ENCODE peak calls at places on chromosome 10, in eight cellular contexts. V is brain microvascular endothelial cell, J is neural progenitor cell, I is astrocyte, R is pancreas, O is astrocyte of the spinal cord, L is psoas muscle, H is lower leg skin. Z is an unnamed sample.

GRCh38 chr10:58435297-58435696 is 50.1 kb downstream of the TFAM start:
- DNase-seq in O (peak), H (peak), I (peak), L (peak), V (peak), R (no peak), J (no peak), Z (peak)

GRCh38 chr10:70758757-70759514 is 26.2 kb downstream of the TBATA start:
- DNase-seq in J (peak), I (peak), L (peak), H (peak), R (peak), O (peak), V (peak), Z (no peak)

GRCh38 chr10:31153692-31154091 is 122.0 kb upstream of the ZNF438 start:
- DNase-seq in R (no peak), H (no peak), J (no peak), L (no peak), V (no peak), I (no peak), O (no peak), Z (no peak)

GRCh38 chr10:36669615-36670325 is 455.6 kb upstream of the ANKRD30A start:
- DNase-seq in O (no peak), V (no peak), H (no peak), R (no peak), L (no peak), J (peak), I (no peak), Z (no peak)

GRCh38 chr10:69835875-69836727 is 34.4 kb downstream of the COL13A1 start:
- DNase-seq in J (no peak), I (no peak), L (no peak), H (no peak), O (no peak), V (no peak), R (no peak), Z (no peak)

GRCh38 chr10:60388709-60389241 is 900 bp downstream of the ANK3 start:
- DNase-seq in J (peak), V (no peak), R (no peak), I (no peak), H (no peak), L (no peak), O (no peak), Z (no peak)

GRCh38 chr10:18368681-18369080 is 228.5 kb downstream of the CACNB2 start:
- DNase-seq in L (no peak), I (peak), H (no peak), V (no peak), R (no peak), J (no peak), O (peak), Z (no peak)

GRCh38 chr10:76403876-76404275 is 972.5 kb downstream of the LRMDA start:
- DNase-seq in J (no peak), H (no peak), L (no peak), V (no peak), O (no peak), I (no peak), R (no peak), Z (no peak)

GRCh38 chr10:110226555-110226925 is 19.1 kb downstream of the MXI1 start:
- DNase-seq in I (peak), O (peak), V (peak), J (peak), H (peak), L (peak), R (peak), Z (peak)

GRCh38 chr10:110425684-110426293 is 71.9 kb upstream of the DUSP5 start:
- DNase-seq in H (no peak), O (peak), R (no peak), V (peak), L (no peak), I (peak), J (no peak), Z (no peak)

GRCh38 chr10:95889830-95890229 is 17.9 kb upstream of the CC2D2B start:
- DNase-seq in H (no peak), L (no peak), R (no peak), I (no peak), J (no peak), O (no peak), V (no peak), Z (no peak)

GRCh38 chr10:83959330-83959729 is 180.0 kb upstream of the GHITM start:
- DNase-seq in L (no peak), V (no peak), I (no peak), R (no peak), J (no peak), O (no peak), H (no peak), Z (no peak)

GRCh38 chr10:70682920-70683600 is 10.8 kb downstream of the ADAMTS14 start:
- DNase-seq in V (no peak), R (no peak), J (no peak), L (no peak), H (no peak), I (no peak), O (no peak), Z (no peak)

GRCh38 chr10:97075421-97075820 is 110.3 kb downstream of the SLIT1 start:
- DNase-seq in R (peak), O (no peak), H (no peak), I (no peak), L (no peak), J (no peak), V (no peak), Z (no peak)

GRCh38 chr10:7776777-7777176 is 11.0 kb downstream of the KIN start:
- DNase-seq in V (no peak), I (no peak), R (no peak), H (no peak), O (no peak), J (no peak), L (no peak), Z (no peak)

GRCh38 chr10:100744980-100745881 is at the start of gene PAX2:
- DNase-seq in V (no peak), J (peak), L (no peak), O (no peak), R (peak), H (no peak), I (no peak), Z (no peak)

GRCh38 chr10:60729106-60729505 is 49.2 kb upstream of the CDK1 start:
- DNase-seq in H (no peak), V (no peak), O (no peak), I (no peak), R (no peak), J (no peak), L (no peak), Z (no peak)

GRCh38 chr10:79018591-79019011 is 50.2 kb upstream of the ZMIZ1 start:
- DNase-seq in L (peak), I (peak), V (no peak), H (peak), O (no peak), R (no peak), J (no peak), Z (no peak)

GRCh38 chr10:104223304-104223703 is 8.9 kb downstream of the CFAP43 start:
- DNase-seq in R (no peak), J (no peak), O (no peak), H (no peak), V (no peak), I (no peak), L (no peak), Z (no peak)

GRCh38 chr10:56346845-56347415 is 14.1 kb downstream of the ZWINT start:
- DNase-seq in J (no peak), H (no peak), V (no peak), R (no peak), I (peak), O (peak), L (no peak), Z (no peak)

GRCh38 chr10:15106352-15107013 is 9.3 kb downstream of the RPP38 start:
- DNase-seq in H (peak), O (peak), J (peak), I (peak), V (peak), L (peak), R (no peak), Z (peak)

GRCh38 chr10:91391915-91392314 is 18.2 kb upstream of the HECTD2 start:
- DNase-seq in J (no peak), R (no peak), O (no peak), H (no peak), V (no peak), L (no peak), I (no peak), Z (no peak)

GRCh38 chr10:30736685-30737232 is 107.2 kb upstream of the LYZL2 start:
- DNase-seq in I (peak), R (no peak), V (peak), H (peak), L (peak), J (no peak), O (peak), Z (no peak)

GRCh38 chr10:20593649-20594048 is 303.5 kb downstream of the NEBL start:
- DNase-seq in O (peak), H (no peak), L (no peak), J (no peak), I (peak), V (no peak), R (no peak), Z (no peak)

GRCh38 chr10:74988055-74988773 is 123.2 kb upstream of the SAMD8 start:
- DNase-seq in J (no peak), H (no peak), O (peak), V (no peak), R (no peak), L (no peak), I (peak), Z (no peak)

GRCh38 chr10:126661841-126662520 is 8.5 kb downstream of the C10orf90 start:
- DNase-seq in J (no peak), L (no peak), I (peak), V (peak), H (no peak), O (peak), R (no peak), Z (no peak)

GRCh38 chr10:69632516-69633199 is 2.6 kb downstream of the FAM241B start:
- DNase-seq in I (no peak), O (no peak), H (peak), L (no peak), V (no peak), R (no peak), J (no peak), Z (no peak)

GRCh38 chr10:80539421-80539999 is 1.8 kb downstream of the SH2D4B start:
- DNase-seq in I (no peak), R (no peak), J (no peak), H (peak), O (no peak), V (no peak), L (no peak), Z (no peak)

GRCh38 chr10:132839061-132839460 is 53.1 kb upstream of the NKX6-2 start:
- DNase-seq in L (no peak), I (no peak), V (no peak), R (no peak), H (no peak), J (no peak), O (no peak), Z (no peak)

GRCh38 chr10:119331031-119331430 is 123.7 kb downstream of the GRK5 start:
- DNase-seq in O (no peak), L (peak), J (no peak), V (no peak), R (no peak), I (no peak), H (no peak), Z (peak)

GRCh38 chr10:1287493-1288480 is 231.6 kb downstream of the WDR37 start:
- DNase-seq in J (no peak), V (no peak), L (no peak), I (no peak), O (no peak), H (peak), R (no peak), Z (no peak)

GRCh38 chr10:80187465-80188409 is 17.6 kb downstream of the ANXA11 start:
- DNase-seq in H (no peak), V (no peak), O (no peak), L (peak), R (no peak), J (no peak), I (no peak), Z (no peak)

GRCh38 chr10:125766511-125766910 is 9.1 kb downstream of the MMP21 start:
- DNase-seq in J (no peak), O (no peak), V (no peak), H (no peak), R (no peak), I (no peak), L (no peak), Z (no peak)

GRCh38 chr10:70887804-70888800 is at the start of gene PCBD1:
- DNase-seq in J (peak), I (peak), H (peak), L (peak), V (peak), O (peak), R (peak), Z (peak)

DNA sequence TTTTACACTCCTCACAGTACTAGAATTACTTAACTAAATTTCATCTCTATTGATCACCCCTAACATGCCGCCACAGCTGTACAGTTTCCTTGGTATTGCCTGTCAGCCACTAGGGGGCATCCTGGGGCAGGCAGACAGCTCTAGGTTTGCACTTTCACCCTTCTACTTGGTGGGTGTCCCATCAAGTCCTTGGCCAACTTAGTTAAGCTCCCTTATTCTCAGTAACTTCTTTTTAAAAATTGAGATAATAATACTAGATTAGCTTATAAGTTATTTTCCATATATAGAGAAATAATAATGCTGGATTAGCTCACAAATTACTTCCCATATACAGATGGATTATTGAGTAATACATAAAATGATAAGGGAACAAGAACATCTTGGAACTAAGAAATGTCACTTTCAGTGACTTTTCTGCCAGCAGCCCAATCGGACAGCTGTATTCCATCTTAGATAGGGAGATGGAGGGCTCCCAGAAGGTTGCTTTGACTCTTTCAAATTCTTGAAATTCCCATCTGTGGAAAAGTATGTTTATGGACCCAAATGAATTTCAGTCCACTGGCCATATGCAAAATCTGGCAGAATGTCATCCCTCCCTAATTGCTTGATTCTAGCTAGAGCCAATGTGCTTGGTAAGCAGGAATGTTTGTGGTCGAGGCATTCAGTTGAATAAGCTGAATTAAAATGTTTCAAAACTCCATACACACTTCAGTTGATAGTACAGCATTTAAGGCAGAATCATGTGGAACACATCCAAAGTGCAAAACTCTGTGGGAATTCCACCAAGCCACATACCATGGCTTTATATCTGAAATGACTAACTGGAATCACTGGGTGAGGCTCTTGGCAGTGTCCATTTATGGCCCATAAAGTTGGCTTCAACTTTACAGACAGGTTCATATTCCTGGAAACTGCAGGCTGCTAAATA is 309.7 kb downstream of the CSTF2T start:
- DNase-seq in O (peak), H (no peak), L (peak), I (peak), J (peak), R (no peak), V (peak), Z (peak)
- TF ChIP-seq CTCF in O (peak), H (no peak), L (peak), I (peak), J (peak), R (peak), V (peak), Z (peak)

GRCh38 chr10:43317422-43317821 is 50.6 kb upstream of the RASGEF1A start:
- DNase-seq in R (no peak), J (no peak), I (no peak), H (no peak), V (no peak), L (no peak), O (no peak), Z (no peak)
- TF ChIP-seq CTCF in R (no peak), J (no peak), I (no peak), H (no peak), V (no peak), L (no peak), O (no peak), Z (no peak)

GRCh38 chr10:86711957-86712708 is 43.8 kb downstream of the LDB3 start:
- DNase-seq in O (peak), I (peak), H (peak), R (no peak), L (peak), V (no peak), J (peak), Z (no peak)
- TF ChIP-seq CTCF in O (no peak), I (no peak), H (no peak), R (no peak), L (no peak), V (no peak), J (no peak), Z (no peak)

DNA sequence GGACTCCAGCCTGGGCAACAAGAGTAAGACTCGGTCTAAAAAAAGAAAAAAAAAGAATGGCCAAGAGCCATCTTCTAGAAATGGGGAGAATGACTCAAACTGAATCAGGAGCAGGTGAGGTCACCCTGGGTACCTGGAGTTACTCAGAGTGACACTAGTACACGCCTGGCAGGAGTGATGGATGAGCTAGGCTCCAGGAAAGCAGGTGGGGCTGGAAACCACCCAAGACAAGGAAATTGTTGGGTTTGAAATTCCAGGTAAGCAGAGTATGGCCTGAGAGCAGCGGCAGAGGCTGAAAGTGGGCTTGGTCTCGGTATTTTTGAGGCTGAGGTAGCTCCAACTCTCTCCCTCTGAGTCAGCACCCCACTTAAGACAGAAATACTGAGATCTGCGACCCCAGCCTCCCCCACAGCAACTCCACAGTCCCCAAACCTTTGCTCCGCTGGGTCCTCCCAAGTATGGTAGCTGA is 18.5 kb downstream of the DDIT4 start:
- DNase-seq in O (no peak), R (no peak), L (no peak), I (peak), V (no peak), J (no peak), H (no peak), Z (no peak)
- TF ChIP-seq CTCF in O (no peak), R (no peak), L (no peak), I (no peak), V (no peak), J (no peak), H (no peak), Z (no peak)

GRCh38 chr10:89670926-89671325 is 25.9 kb upstream of the PANK1 start:
- DNase-seq in V (no peak), H (no peak), L (no peak), J (no peak), O (no peak), I (peak), R (no peak), Z (no peak)
- TF ChIP-seq CTCF in V (no peak), H (no peak), L (no peak), J (no peak), O (no peak), I (no peak), R (no peak), Z (no peak)

GRCh38 chr10:34956756-34957155 is 133.4 kb downstream of the CUL2 start:
- DNase-seq in O (no peak), I (no peak), H (no peak), V (no peak), R (no peak), J (no peak), L (no peak), Z (no peak)
- TF ChIP-seq CTCF in O (no peak), I (no peak), H (no peak), V (peak), R (no peak), J (no peak), L (no peak), Z (no peak)

Z was measured in heart right ventricle.